ENCODE peak calls at places on chromosomes 3 and 15, in seven cellular contexts. One of them, this sample, is unnamed.

GRCh38 chr3:172321035-172321434 is 127.2 kb downstream of the GHSR start:
- DNase-seq in mesendoderm: peak; percentile 38
- DNase-seq in neuronal stem cell: no peak
- DNase-seq in H9: no peak
- DNase-seq in mesenchymal stem cell: peak; percentile 87
- DNase-seq in H1: no peak
- DNase-seq in trophoblast cell: no peak
- DNase-seq in this sample: peak; percentile 20

GRCh38 chr3:27380433-27381357 is 11.5 kb upstream of the NEK10 start:
- DNase-seq in mesendoderm: no peak
- DNase-seq in neuronal stem cell: no peak
- DNase-seq in H9: no peak
- DNase-seq in mesenchymal stem cell: no peak
- DNase-seq in H1: no peak
- DNase-seq in trophoblast cell: no peak
- DNase-seq in this sample: no peak

GRCh38 chr3:52437326-52438103 is 7.4 kb downstream of the SEMA3G start:
- DNase-seq in mesendoderm: no peak
- DNase-seq in neuronal stem cell: no peak
- DNase-seq in H9: no peak
- DNase-seq in mesenchymal stem cell: no peak
- DNase-seq in H1: no peak
- DNase-seq in trophoblast cell: no peak
- DNase-seq in this sample: no peak

GRCh38 chr15:47682661-47683060 is 34.6 kb upstream of the SEMA6D start:
- DNase-seq in mesendoderm: no peak
- DNase-seq in neuronal stem cell: no peak
- DNase-seq in H9: no peak
- DNase-seq in mesenchymal stem cell: no peak
- DNase-seq in H1: no peak
- DNase-seq in trophoblast cell: peak; percentile 91
- DNase-seq in this sample: no peak

GRCh38 chr3:59444293-59444671 is 394.5 kb upstream of the CFAP20DC start:
- DNase-seq in mesendoderm: no peak
- DNase-seq in neuronal stem cell: no peak
- DNase-seq in H9: no peak
- DNase-seq in mesenchymal stem cell: no peak
- DNase-seq in H1: no peak
- DNase-seq in trophoblast cell: no peak
- DNase-seq in this sample: no peak

GRCh38 chr3:156978471-156978961 is 152.4 kb downstream of the LEKR1 start:
- DNase-seq in mesendoderm: no peak
- DNase-seq in neuronal stem cell: no peak
- DNase-seq in H9: no peak
- DNase-seq in mesenchymal stem cell: no peak
- DNase-seq in H1: no peak
- DNase-seq in trophoblast cell: no peak
- DNase-seq in this sample: peak; percentile 27

GRCh38 chr3:123287962-123288302 is 86.2 kb downstream of the SEC22A start:
- DNase-seq in mesendoderm: no peak
- DNase-seq in neuronal stem cell: no peak
- DNase-seq in H9: no peak
- DNase-seq in mesenchymal stem cell: no peak
- DNase-seq in H1: no peak
- DNase-seq in trophoblast cell: no peak
- DNase-seq in this sample: no peak

GRCh38 chr3:173342679-173343078 is 54.9 kb upstream of the NLGN1 start:
- DNase-seq in mesendoderm: no peak
- DNase-seq in neuronal stem cell: no peak
- DNase-seq in H9: no peak
- DNase-seq in mesenchymal stem cell: no peak
- DNase-seq in H1: no peak
- DNase-seq in trophoblast cell: no peak
- DNase-seq in this sample: no peak

GRCh38 chr3:5051772-5052171 is 70.3 kb upstream of the ARL8B start:
- DNase-seq in mesendoderm: no peak
- DNase-seq in neuronal stem cell: no peak
- DNase-seq in H9: no peak
- DNase-seq in mesenchymal stem cell: peak; percentile 43
- DNase-seq in H1: no peak
- DNase-seq in trophoblast cell: no peak
- DNase-seq in this sample: no peak

GRCh38 chr15:70210538-70210937 is 112.8 kb upstream of the TLE3 start:
- DNase-seq in mesendoderm: no peak
- DNase-seq in neuronal stem cell: no peak
- DNase-seq in H9: peak; percentile 28
- DNase-seq in mesenchymal stem cell: no peak
- DNase-seq in H1: no peak
- DNase-seq in trophoblast cell: no peak
- DNase-seq in this sample: no peak

GRCh38 chr15:55552926-55553325 is 35.2 kb downstream of the PYGO1 start:
- DNase-seq in mesendoderm: peak; percentile 67
- DNase-seq in neuronal stem cell: no peak
- DNase-seq in H9: peak; percentile 38
- DNase-seq in mesenchymal stem cell: peak; percentile 88
- DNase-seq in H1: no peak
- DNase-seq in trophoblast cell: peak; percentile 27
- DNase-seq in this sample: peak; percentile 83

GRCh38 chr3:127424766-127425504 is 137.1 kb upstream of the PRR20G start:
- DNase-seq in mesendoderm: peak; percentile 45
- DNase-seq in neuronal stem cell: no peak
- DNase-seq in H9: peak; percentile 25
- DNase-seq in mesenchymal stem cell: no peak
- DNase-seq in H1: peak; percentile 45
- DNase-seq in trophoblast cell: no peak
- DNase-seq in this sample: no peak

GRCh38 chr3:86990171-86990733 is 697 bp downstream of the VGLL3 start:
- DNase-seq in mesendoderm: peak; percentile 76
- DNase-seq in neuronal stem cell: no peak
- DNase-seq in H9: peak; percentile 73
- DNase-seq in mesenchymal stem cell: peak; percentile 38
- DNase-seq in H1: peak; percentile 78
- DNase-seq in trophoblast cell: peak; percentile 70
- DNase-seq in this sample: peak; percentile 26

GRCh38 chr3:52346623-52347530 is 30.8 kb downstream of the DNAH1 start:
- DNase-seq in mesendoderm: no peak
- DNase-seq in neuronal stem cell: no peak
- DNase-seq in H9: no peak
- DNase-seq in mesenchymal stem cell: no peak
- DNase-seq in H1: no peak
- DNase-seq in trophoblast cell: no peak
- DNase-seq in this sample: peak; percentile 84

GRCh38 chr3:53164911-53165310 is 3.9 kb downstream of the PRKCD start:
- DNase-seq in mesendoderm: peak; percentile 45
- DNase-seq in neuronal stem cell: no peak
- DNase-seq in H9: peak; percentile 57
- DNase-seq in mesenchymal stem cell: no peak
- DNase-seq in H1: no peak
- DNase-seq in trophoblast cell: no peak
- DNase-seq in this sample: no peak

GRCh38 chr3:151384741-151385174 is at the start of gene P2RY12:
- DNase-seq in mesendoderm: no peak
- DNase-seq in neuronal stem cell: no peak
- DNase-seq in H9: no peak
- DNase-seq in mesenchymal stem cell: no peak
- DNase-seq in H1: no peak
- DNase-seq in trophoblast cell: peak; percentile 14
- DNase-seq in this sample: no peak

GRCh38 chr3:186452517-186452916 is 90.5 kb upstream of the DGKG start:
- DNase-seq in mesendoderm: peak; percentile 27
- DNase-seq in neuronal stem cell: no peak
- DNase-seq in H9: no peak
- DNase-seq in mesenchymal stem cell: peak; percentile 87
- DNase-seq in H1: peak; percentile 32
- DNase-seq in trophoblast cell: no peak
- DNase-seq in this sample: peak; percentile 80

GRCh38 chr3:154885016-154885415 is 195.1 kb upstream of the MME start:
- DNase-seq in mesendoderm: no peak
- DNase-seq in neuronal stem cell: no peak
- DNase-seq in H9: no peak
- DNase-seq in mesenchymal stem cell: peak; percentile 26
- DNase-seq in H1: no peak
- DNase-seq in trophoblast cell: no peak
- DNase-seq in this sample: peak; percentile 89

GRCh38 chr3:62665627-62666433 is 209.4 kb downstream of the CADPS start:
- DNase-seq in mesendoderm: peak; percentile 89
- DNase-seq in neuronal stem cell: peak; percentile 80
- DNase-seq in H9: peak; percentile 83
- DNase-seq in mesenchymal stem cell: peak; percentile 45
- DNase-seq in H1: peak; percentile 96
- DNase-seq in trophoblast cell: peak; percentile 66
- DNase-seq in this sample: peak; percentile 18

GRCh38 chr3:57227930-57228733 is 603 bp downstream of the APPL1 start:
- DNase-seq in mesendoderm: peak; percentile 36
- DNase-seq in neuronal stem cell: peak; percentile 18
- DNase-seq in H9: peak; percentile 33
- DNase-seq in mesenchymal stem cell: peak; percentile 78
- DNase-seq in H1: peak; percentile 56
- DNase-seq in trophoblast cell: peak; percentile 46
- DNase-seq in this sample: peak; percentile 41

GRCh38 chr3:145648396-145648795 is 512.6 kb downstream of the PLOD2 start:
- DNase-seq in mesendoderm: no peak
- DNase-seq in neuronal stem cell: no peak
- DNase-seq in H9: no peak
- DNase-seq in mesenchymal stem cell: no peak
- DNase-seq in H1: no peak
- DNase-seq in trophoblast cell: no peak
- DNase-seq in this sample: no peak

GRCh38 chr3:189838291-189838690 is 207.1 kb downstream of the TP63 start:
- DNase-seq in mesendoderm: no peak
- DNase-seq in neuronal stem cell: no peak
- DNase-seq in H9: no peak
- DNase-seq in mesenchymal stem cell: no peak
- DNase-seq in H1: no peak
- DNase-seq in trophoblast cell: no peak
- DNase-seq in this sample: no peak
- H2BK120ac ChIP-seq in mesendoderm: no peak overlapping the region
- H2BK120ac ChIP-seq in neuronal stem cell: no peak overlapping the region
- H2BK120ac ChIP-seq in H9: no peak overlapping the region
- H2BK120ac ChIP-seq in mesenchymal stem cell: no peak overlapping the region
- H2BK120ac ChIP-seq in H1: no peak overlapping the region
- H2BK120ac ChIP-seq in trophoblast cell: no peak overlapping the region
- H2BK120ac ChIP-seq in this sample: no peak overlapping the region

DNA sequence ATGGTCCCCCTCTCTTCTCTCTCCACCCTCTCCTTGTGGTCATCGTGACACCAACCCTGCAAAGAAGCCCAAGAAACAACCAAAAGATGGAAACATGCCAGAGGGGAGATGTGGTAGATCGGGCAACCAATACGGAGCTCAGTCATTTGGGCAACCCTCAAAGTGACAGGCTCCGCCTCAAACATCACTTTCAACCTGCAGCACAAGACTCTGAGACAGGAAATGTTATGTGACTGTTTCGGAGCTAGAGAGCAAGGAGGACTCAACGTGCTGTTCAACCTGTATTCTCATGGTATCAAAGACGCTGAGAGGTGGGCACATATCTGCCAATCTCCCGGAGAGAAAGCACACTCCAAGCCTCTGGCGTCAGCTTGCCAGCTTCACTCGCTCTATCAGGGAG is 28.5 kb upstream of the B3GNT5 start:
- DNase-seq in mesendoderm: no peak
- DNase-seq in neuronal stem cell: no peak
- DNase-seq in H9: no peak
- DNase-seq in mesenchymal stem cell: no peak
- DNase-seq in H1: no peak
- DNase-seq in trophoblast cell: no peak
- DNase-seq in this sample: no peak
- H4K8ac ChIP-seq in mesendoderm: no peak overlapping the region
- H4K8ac ChIP-seq in neuronal stem cell: no peak overlapping the region
- H4K8ac ChIP-seq in H9: no peak overlapping the region
- H4K8ac ChIP-seq in mesenchymal stem cell: no peak overlapping the region
- H4K8ac ChIP-seq in H1: no peak overlapping the region
- H4K8ac ChIP-seq in trophoblast cell: no peak overlapping the region
- H4K8ac ChIP-seq in this sample: no peak overlapping the region

DNA sequence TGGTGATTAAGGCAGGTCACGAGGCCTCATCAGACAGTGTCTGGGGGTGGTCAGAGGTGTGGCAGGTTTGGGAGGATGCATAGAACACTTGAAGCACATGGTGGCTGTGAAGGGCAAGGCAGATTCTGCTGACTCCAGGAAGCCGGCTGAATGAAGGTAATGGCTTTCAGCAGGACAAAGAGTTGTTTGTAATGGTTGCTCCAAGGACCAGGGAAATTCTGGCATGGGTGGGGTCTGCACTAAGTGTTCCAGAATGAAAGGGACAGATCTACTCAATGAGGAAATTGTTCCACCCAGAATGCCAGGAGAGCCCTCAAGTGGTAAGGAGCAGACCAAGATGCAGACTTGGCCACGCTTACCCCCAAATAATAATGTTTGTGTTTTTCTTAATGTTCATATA is 70.7 kb upstream of the ACAD9 start:
- DNase-seq in mesendoderm: no peak
- DNase-seq in neuronal stem cell: no peak
- DNase-seq in H9: no peak
- DNase-seq in mesenchymal stem cell: no peak
- DNase-seq in H1: no peak
- DNase-seq in trophoblast cell: no peak
- DNase-seq in this sample: no peak
- H2BK120ac ChIP-seq in mesendoderm: no peak overlapping the region
- H2BK120ac ChIP-seq in neuronal stem cell: no peak overlapping the region
- H2BK120ac ChIP-seq in H9: no peak overlapping the region
- H2BK120ac ChIP-seq in mesenchymal stem cell: no peak overlapping the region
- H2BK120ac ChIP-seq in H1: no peak overlapping the region
- H2BK120ac ChIP-seq in trophoblast cell: no peak overlapping the region
- H2BK120ac ChIP-seq in this sample: no peak overlapping the region

GRCh38 chr15:84842781-84843180 is 25.6 kb downstream of the ALPK3 start:
- DNase-seq in mesendoderm: no peak
- DNase-seq in neuronal stem cell: no peak
- DNase-seq in H9: no peak
- DNase-seq in mesenchymal stem cell: no peak
- DNase-seq in H1: no peak
- DNase-seq in trophoblast cell: no peak
- DNase-seq in this sample: no peak

GRCh38 chr15:84840741-84841429 is 23.7 kb downstream of the ALPK3 start:
- DNase-seq in mesendoderm: no peak
- DNase-seq in neuronal stem cell: no peak
- DNase-seq in H9: peak; percentile 22
- DNase-seq in mesenchymal stem cell: peak; percentile 86
- DNase-seq in H1: no peak
- DNase-seq in trophoblast cell: peak; percentile 18
- DNase-seq in this sample: peak; percentile 32

GRCh38 chr15:84846269-84846668 is 29.1 kb downstream of the ALPK3 start:
- DNase-seq in mesendoderm: no peak
- DNase-seq in neuronal stem cell: no peak
- DNase-seq in H9: no peak
- DNase-seq in mesenchymal stem cell: no peak
- DNase-seq in H1: no peak
- DNase-seq in trophoblast cell: no peak
- DNase-seq in this sample: no peak

GRCh38 chr15:84847382-84847781 is 30.2 kb downstream of the ALPK3 start:
- DNase-seq in mesendoderm: no peak
- DNase-seq in neuronal stem cell: no peak
- DNase-seq in H9: no peak
- DNase-seq in mesenchymal stem cell: no peak
- DNase-seq in H1: no peak
- DNase-seq in trophoblast cell: no peak
- DNase-seq in this sample: no peak

GRCh38 chr15:84844964-84845363 is 27.8 kb downstream of the ALPK3 start:
- DNase-seq in mesendoderm: no peak
- DNase-seq in neuronal stem cell: no peak
- DNase-seq in H9: no peak
- DNase-seq in mesenchymal stem cell: peak; percentile 30
- DNase-seq in H1: no peak
- DNase-seq in trophoblast cell: no peak
- DNase-seq in this sample: no peak
- H4K8ac ChIP-seq in mesendoderm: no peak overlapping the region
- H4K8ac ChIP-seq in neuronal stem cell: no peak overlapping the region
- H4K8ac ChIP-seq in H9: no peak overlapping the region
- H4K8ac ChIP-seq in mesenchymal stem cell: no peak overlapping the region
- H4K8ac ChIP-seq in H1: no peak overlapping the region
- H4K8ac ChIP-seq in trophoblast cell: no peak overlapping the region
- H4K8ac ChIP-seq in this sample: no peak overlapping the region

This sample was measured in IMR-90.